ENCODE peak calls at places on chromosomes 4 and X, in ten cellular contexts. H, B, Z, S, M, V, I, A, R and L are unnamed samples. For H3K4me1, the result is how much of the 10 kb centered on the place peaks cover.

GRCh38 chr4:29046166-29046565 is 1674.0 kb upstream of the PCDH7 start:
- DNase-seq in H (no peak), B (no peak), Z (no peak), S (no peak), M (no peak), V (no peak), I (peak), A (no peak), R (no peak), L (no peak)

GRCh38 chr4:108139089-108139488 is 29.6 kb downstream of the LEF1 start:
- DNase-seq in H (no peak), B (no peak), Z (no peak), S (no peak), M (no peak), V (no peak), I (no peak), A (no peak), R (no peak), L (no peak)

GRCh38 chr4:45349859-45350258 is 623.5 kb upstream of the GNPDA2 start:
- DNase-seq in H (no peak), B (no peak), Z (no peak), S (no peak), M (no peak), V (no peak), I (no peak), A (no peak), R (no peak), L (no peak)

GRCh38 chr4:150342945-150343344 is 239.0 kb upstream of the MAB21L2 start:
- DNase-seq in H (no peak), B (no peak), Z (no peak), S (no peak), M (no peak), V (no peak), I (no peak), A (peak), R (no peak), L (peak)

GRCh38 chr4:139279723-139280620 is at the start of gene MGARP:
- DNase-seq in H (peak), B (peak), Z (no peak), S (peak), M (peak), V (peak), I (peak), A (peak), R (no peak), L (peak)

GRCh38 chrX:41184312-41184711 is 99.1 kb downstream of the USP9X start:
- DNase-seq in H (no peak), B (no peak), Z (no peak), S (no peak), M (no peak), V (no peak), I (no peak), A (no peak), R (no peak), L (no peak)

GRCh38 chr4:139934786-139935330 is 219.1 kb downstream of the MAML3 start:
- DNase-seq in H (no peak), B (no peak), Z (no peak), S (no peak), M (peak), V (no peak), I (no peak), A (no peak), R (no peak), L (no peak)

GRCh38 chr4:52376107-52376704 is 282.9 kb downstream of the USP46 start:
- DNase-seq in H (no peak), B (no peak), Z (no peak), S (peak), M (peak), V (peak), I (peak), A (no peak), R (peak), L (peak)

GRCh38 chr4:5751073-5751917 is 40.3 kb downstream of the EVC start:
- DNase-seq in H (peak), B (no peak), Z (no peak), S (no peak), M (no peak), V (no peak), I (peak), A (no peak), R (no peak), L (peak)

GRCh38 chr4:13445841-13446790 is 38.0 kb downstream of the RAB28 start:
- DNase-seq in H (no peak), B (no peak), Z (no peak), S (no peak), M (no peak), V (peak), I (no peak), A (no peak), R (no peak), L (peak)

GRCh38 chr4:788006-788635 is 37.8 kb downstream of the CPLX1 start:
- DNase-seq in H (no peak), B (no peak), Z (no peak), S (no peak), M (no peak), V (no peak), I (no peak), A (no peak), R (no peak), L (no peak)

DNA sequence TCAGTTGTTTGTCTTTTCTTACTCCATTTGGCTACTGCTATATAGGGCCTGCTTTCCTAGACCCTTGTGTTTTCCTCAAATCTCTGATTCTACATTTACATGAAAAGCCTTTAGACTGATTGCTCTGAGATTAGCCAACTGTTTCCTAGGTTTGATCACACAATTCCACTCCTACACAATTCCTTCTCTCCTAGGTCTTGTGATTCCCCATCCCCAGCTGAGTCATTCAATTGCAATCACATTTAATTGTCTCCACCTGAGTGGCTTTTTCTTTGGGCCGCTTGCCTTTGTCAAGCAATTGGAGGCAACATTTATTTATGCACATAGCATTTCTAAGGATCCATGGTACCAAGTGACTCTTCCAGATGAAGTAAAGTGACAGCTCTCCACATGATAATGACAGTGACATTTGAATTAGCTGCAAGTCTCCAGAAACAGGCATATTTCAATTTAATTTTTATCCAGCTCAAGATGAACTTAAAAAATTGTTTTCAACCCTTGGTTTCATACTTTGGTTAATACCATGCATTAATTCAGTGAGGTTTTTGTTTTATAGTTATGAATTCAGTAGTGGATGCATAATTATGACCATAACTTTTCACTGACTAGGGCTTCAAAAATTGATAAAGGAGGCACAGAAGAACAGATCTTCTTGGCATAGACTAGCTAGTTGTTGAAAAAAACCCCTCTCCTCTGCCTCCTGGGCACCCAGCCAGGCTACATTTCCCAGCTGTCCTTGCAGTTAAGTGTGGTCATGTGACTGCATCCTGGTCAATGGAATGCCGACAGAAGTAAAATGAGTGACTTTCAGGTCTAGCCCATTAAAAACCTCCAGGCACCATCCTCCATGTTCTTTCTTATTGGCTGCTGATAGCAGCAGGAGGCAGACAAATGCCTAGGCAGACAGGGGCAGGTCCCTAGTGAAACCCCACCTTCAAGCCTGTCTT is 35.6 kb downstream of the ATXN3L start:
- DNase-seq in H (no peak), B (no peak), Z (no peak), S (no peak), M (no peak), V (no peak), I (peak), A (no peak), R (no peak), L (peak)
- H3K4me1 ChIP-seq in H (under half), B (under half), Z (under half), S (under half), M (under half), V (under half), I (under half), A (under half), R (under half), L (under half)

GRCh38 chr4:168654206-168655174 is 157.6 kb downstream of the PALLD start:
- DNase-seq in H (no peak), B (no peak), Z (no peak), S (no peak), M (no peak), V (no peak), I (no peak), A (no peak), R (no peak), L (peak)

GRCh38 chr4:168652818-168653217 is 156.0 kb downstream of the PALLD start:
- DNase-seq in H (no peak), B (no peak), Z (no peak), S (no peak), M (no peak), V (no peak), I (no peak), A (no peak), R (no peak), L (no peak)

GRCh38 chr4:168656946-168657473 is 160.2 kb downstream of the PALLD start:
- DNase-seq in H (no peak), B (no peak), Z (no peak), S (no peak), M (no peak), V (no peak), I (no peak), A (no peak), R (no peak), L (no peak)

GRCh38 chr4:168656055-168656660 is 159.3 kb downstream of the PALLD start:
- DNase-seq in H (no peak), B (no peak), Z (no peak), S (no peak), M (no peak), V (no peak), I (peak), A (no peak), R (no peak), L (no peak)

DNA sequence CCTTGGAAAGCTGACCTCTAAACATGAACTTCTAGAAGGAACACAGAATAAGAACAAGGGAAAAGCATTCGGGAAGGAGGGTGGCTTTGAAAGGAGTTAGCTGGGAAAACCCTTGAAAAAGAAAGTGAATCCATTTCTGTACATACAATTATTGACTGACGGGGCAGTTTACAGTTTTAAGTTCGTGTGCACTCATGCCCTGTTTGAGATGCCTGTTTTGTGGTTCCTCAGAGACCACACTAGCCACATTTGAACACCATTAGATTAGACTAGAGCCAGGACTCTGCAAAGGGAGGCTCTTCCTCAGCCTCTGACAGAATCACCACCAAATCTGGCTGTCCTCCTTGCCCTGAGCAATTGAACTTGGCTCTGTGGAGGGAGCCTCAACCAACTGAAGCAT is 158.3 kb downstream of the PALLD start:
- DNase-seq in H (no peak), B (no peak), Z (no peak), S (no peak), M (no peak), V (no peak), I (no peak), A (no peak), R (no peak), L (no peak)
- H3K4me1 ChIP-seq in H (under half), B (under half), Z (under half), S (half or more), M (under half), V (under half), I (under half), A (under half), R (under half), L (under half)

GRCh38 chrX:44906041-44906440 is 33.1 kb downstream of the KDM6A start:
- DNase-seq in H (no peak), B (no peak), Z (no peak), S (no peak), M (no peak), V (no peak), I (no peak), A (no peak), R (no peak), L (no peak)

GRCh38 chrX:44908198-44908597 is 35.2 kb downstream of the KDM6A start:
- DNase-seq in H (no peak), B (no peak), Z (no peak), S (no peak), M (no peak), V (no peak), I (peak), A (no peak), R (no peak), L (no peak)

GRCh38 chrX:44906542-44906941 is 33.6 kb downstream of the KDM6A start:
- DNase-seq in H (no peak), B (no peak), Z (no peak), S (no peak), M (no peak), V (no peak), I (no peak), A (no peak), R (no peak), L (no peak)

GRCh38 chrX:44904542-44905115 is 31.6 kb downstream of the KDM6A start:
- DNase-seq in H (no peak), B (no peak), Z (no peak), S (no peak), M (no peak), V (peak), I (no peak), A (no peak), R (no peak), L (peak)

GRCh38 chrX:44908838-44909237 is 35.9 kb downstream of the KDM6A start:
- DNase-seq in H (no peak), B (no peak), Z (no peak), S (no peak), M (no peak), V (no peak), I (no peak), A (no peak), R (no peak), L (no peak)
- H3K4me1 ChIP-seq in H (under half), B (under half), Z (under half), S (under half), M (under half), V (under half), I (under half), A (under half), R (under half), L (under half)

GRCh38 chr4:3238721-3239120 is 10.2 kb upstream of the MSANTD1 start:
- DNase-seq in H (peak), B (no peak), Z (no peak), S (no peak), M (no peak), V (no peak), I (no peak), A (no peak), R (peak), L (no peak)
- H3K4me1 ChIP-seq in H (under half), B (under half), Z (under half), S (under half), M (under half), V (under half), I (under half), A (under half), R (half or more), L (under half)

DNA sequence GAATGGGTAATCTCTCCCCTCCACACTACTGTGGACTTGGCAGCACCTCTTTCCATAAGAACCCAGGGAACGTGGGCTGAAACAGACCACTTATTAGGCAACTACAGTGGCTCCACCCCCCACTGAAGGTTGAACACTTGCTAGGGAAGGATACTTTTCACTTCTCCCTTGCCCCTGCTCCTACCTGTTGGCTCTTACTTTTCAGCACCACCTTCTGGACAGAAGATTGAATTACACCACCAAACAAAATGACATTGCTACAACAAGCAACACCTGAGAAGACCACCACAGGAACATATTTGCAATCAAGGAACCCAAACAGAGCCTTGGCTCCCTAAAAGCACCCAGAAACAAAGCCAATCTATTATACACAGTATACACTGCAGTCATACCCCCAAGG is 132.1 kb upstream of the CXCL13 start:
- DNase-seq in H (no peak), B (no peak), Z (no peak), S (no peak), M (peak), V (no peak), I (peak), A (no peak), R (no peak), L (peak)
- H3K4me1 ChIP-seq in H (under half), B (under half), Z (under half), S (under half), M (under half), V (under half), I (under half), A (under half), R (under half), L (under half)

GRCh38 chr4:118909173-118909956 is 20.7 kb downstream of the SYNPO2 start:
- DNase-seq in H (no peak), B (no peak), Z (no peak), S (no peak), M (no peak), V (no peak), I (no peak), A (no peak), R (no peak), L (no peak)

GRCh38 chr4:118904935-118905334 is 16.3 kb downstream of the SYNPO2 start:
- DNase-seq in H (no peak), B (no peak), Z (no peak), S (no peak), M (peak), V (no peak), I (peak), A (no peak), R (peak), L (no peak)

GRCh38 chr4:118898684-118899138 is 10.1 kb downstream of the SYNPO2 start:
- DNase-seq in H (no peak), B (peak), Z (no peak), S (no peak), M (no peak), V (no peak), I (no peak), A (peak), R (no peak), L (no peak)

GRCh38 chr4:118905546-118905945 is 16.9 kb downstream of the SYNPO2 start:
- DNase-seq in H (no peak), B (no peak), Z (no peak), S (no peak), M (no peak), V (no peak), I (peak), A (no peak), R (no peak), L (no peak)

GRCh38 chr4:118904418-118904817 is 15.8 kb downstream of the SYNPO2 start:
- DNase-seq in H (no peak), B (no peak), Z (no peak), S (no peak), M (no peak), V (no peak), I (no peak), A (no peak), R (no peak), L (no peak)
- H3K4me1 ChIP-seq in H (under half), B (under half), Z (half or more), S (under half), M (under half), V (under half), I (under half), A (under half), R (under half), L (under half)

GRCh38 chr4:38857354-38858096 is 908 bp upstream of the TLR6 start:
- DNase-seq in H (no peak), B (peak), Z (no peak), S (peak), M (no peak), V (no peak), I (peak), A (no peak), R (peak), L (no peak)

GRCh38 chr4:38858097-38858420 is 1.4 kb upstream of the TLR6 start:
- DNase-seq in H (no peak), B (no peak), Z (no peak), S (no peak), M (no peak), V (no peak), I (no peak), A (no peak), R (peak), L (no peak)

GRCh38 chr4:38861791-38862190 is 5.2 kb upstream of the TLR6 start:
- DNase-seq in H (no peak), B (no peak), Z (no peak), S (no peak), M (no peak), V (no peak), I (no peak), A (no peak), R (no peak), L (no peak)

GRCh38 chr4:38859501-38859900 is 2.9 kb upstream of the TLR6 start:
- DNase-seq in H (no peak), B (no peak), Z (no peak), S (no peak), M (no peak), V (no peak), I (no peak), A (no peak), R (no peak), L (no peak)

GRCh38 chr4:38860788-38861424 is 4.3 kb upstream of the TLR6 start:
- DNase-seq in H (no peak), B (no peak), Z (no peak), S (peak), M (peak), V (peak), I (peak), A (no peak), R (peak), L (peak)
- H3K4me1 ChIP-seq in H (under half), B (under half), Z (under half), S (under half), M (under half), V (under half), I (under half), A (under half), R (under half), L (under half)

GRCh38 chr4:10677796-10678497 is 6.6 kb downstream of the CLNK start:
- DNase-seq in H (no peak), B (no peak), Z (no peak), S (no peak), M (no peak), V (no peak), I (no peak), A (no peak), R (no peak), L (no peak)

GRCh38 chr4:10671750-10672149 is 12.8 kb downstream of the CLNK start:
- DNase-seq in H (no peak), B (no peak), Z (no peak), S (no peak), M (no peak), V (no peak), I (no peak), A (no peak), R (no peak), L (no peak)

GRCh38 chr4:10670346-10670745 is 14.2 kb downstream of the CLNK start:
- DNase-seq in H (no peak), B (no peak), Z (no peak), S (no peak), M (no peak), V (no peak), I (no peak), A (no peak), R (no peak), L (no peak)

GRCh38 chr4:10672379-10672778 is 12.2 kb downstream of the CLNK start:
- DNase-seq in H (no peak), B (no peak), Z (no peak), S (no peak), M (no peak), V (no peak), I (no peak), A (no peak), R (no peak), L (no peak)

GRCh38 chr4:10673817-10674369 is 10.7 kb downstream of the CLNK start:
- DNase-seq in H (no peak), B (no peak), Z (no peak), S (no peak), M (no peak), V (no peak), I (no peak), A (no peak), R (no peak), L (no peak)
- H3K4me1 ChIP-seq in H (under half), B (under half), Z (under half), S (under half), M (under half), V (under half), I (under half), A (under half), R (under half), L (under half)

GRCh38 chrX:54089191-54089590 is 44.9 kb upstream of the PHF8 start:
- DNase-seq in H (no peak), B (no peak), Z (no peak), S (no peak), M (no peak), V (no peak), I (no peak), A (no peak), R (no peak), L (no peak)
- H3K4me1 ChIP-seq in H (under half), B (under half), Z (under half), S (under half), M (under half), V (under half), I (under half), A (under half), R (under half), L (under half)